ENCODE peak calls at places on chromosome 6, in eight cellular contexts. O, C, R, A, Z, F, M and U are unnamed samples.

GRCh38 chr6:33112148-33112547 is 36.4 kb downstream of the HLA-DPB1 start:
- DNase-seq in Z (peak), F (peak), O (no peak), A (no peak), M (peak), R (peak), C (no peak), U (no peak)

GRCh38 chr6:137112067-137112355 is 61.4 kb downstream of the IL22RA2 start:
- DNase-seq in O (no peak), Z (no peak), A (no peak), F (no peak), R (no peak), C (no peak), M (no peak), U (no peak)

GRCh38 chr6:74518035-74518434 is 687.8 kb downstream of the COL12A1 start:
- DNase-seq in Z (no peak), C (no peak), M (no peak), R (no peak), O (no peak), F (no peak), A (no peak), U (no peak)

GRCh38 chr6:46057792-46058191 is 42.1 kb upstream of the CLIC5 start:
- DNase-seq in Z (no peak), R (peak), M (no peak), C (no peak), O (no peak), F (no peak), A (no peak), U (no peak)

GRCh38 chr6:37807656-37808055 is 11.9 kb upstream of the ZFAND3 start:
- DNase-seq in F (no peak), Z (no peak), R (no peak), A (no peak), M (peak), O (no peak), C (no peak), U (no peak)

GRCh38 chr6:5361371-5361770 is 100.1 kb downstream of the FARS2 start:
- DNase-seq in Z (no peak), C (no peak), A (no peak), O (no peak), F (peak), R (no peak), M (no peak), U (no peak)

GRCh38 chr6:2450546-2450945 is 205.1 kb upstream of the GMDS start:
- DNase-seq in Z (no peak), M (peak), R (no peak), F (no peak), C (peak), A (peak), O (no peak), U (peak)

GRCh38 chr6:30885999-30886896 is 1.9 kb downstream of the DDR1 start:
- DNase-seq in Z (peak), R (no peak), O (peak), A (no peak), M (peak), F (no peak), C (peak), U (peak)

GRCh38 chr6:110472739-110473138 is 3.7 kb downstream of the SLC22A16 start:
- DNase-seq in O (no peak), Z (no peak), R (peak), A (no peak), M (no peak), F (no peak), C (no peak), U (no peak)

GRCh38 chr6:52595000-52595795 is 18.3 kb upstream of the TRAM2 start:
- DNase-seq in R (no peak), Z (no peak), F (no peak), O (peak), A (no peak), C (no peak), M (peak), U (peak)

GRCh38 chr6:169269180-169270076 is 15.8 kb upstream of the THBS2 start:
- DNase-seq in F (no peak), M (no peak), O (peak), A (peak), Z (no peak), C (no peak), R (peak), U (peak)

GRCh38 chr6:34052071-34052825 is 93.6 kb downstream of the GRM4 start:
- DNase-seq in R (no peak), A (no peak), F (no peak), O (no peak), M (no peak), Z (no peak), C (no peak), U (no peak)

GRCh38 chr6:49784272-49784671 is 2.8 kb downstream of the PGK2 start:
- DNase-seq in R (no peak), M (no peak), O (no peak), A (no peak), C (no peak), Z (no peak), F (no peak), U (no peak)

GRCh38 chr6:162245831-162246230 is 481.7 kb downstream of the PRKN start:
- DNase-seq in F (no peak), A (no peak), M (no peak), C (no peak), R (no peak), Z (no peak), O (no peak), U (no peak)

GRCh38 chr6:154602296-154602695 is 91.8 kb upstream of the CNKSR3 start:
- DNase-seq in F (no peak), C (no peak), O (no peak), A (no peak), R (no peak), Z (no peak), M (no peak), U (no peak)

GRCh38 chr6:104753251-104753650 is 106.5 kb downstream of the HACE1 start:
- DNase-seq in F (no peak), R (no peak), M (no peak), Z (no peak), A (no peak), O (no peak), C (no peak), U (no peak)

GRCh38 chr6:22470454-22471368 is 98.7 kb upstream of the HDGFL1 start:
- DNase-seq in C (no peak), O (peak), R (no peak), A (no peak), M (no peak), F (peak), Z (peak), U (peak)

GRCh38 chr6:169854813-169855212 is 103.4 kb downstream of the ERMARD start:
- DNase-seq in O (no peak), Z (no peak), A (no peak), C (no peak), M (peak), R (no peak), F (no peak), U (no peak)

GRCh38 chr6:23174781-23175361 is 605.5 kb downstream of the HDGFL1 start:
- DNase-seq in C (no peak), O (no peak), M (no peak), Z (no peak), R (no peak), A (no peak), F (no peak), U (no peak)

DNA sequence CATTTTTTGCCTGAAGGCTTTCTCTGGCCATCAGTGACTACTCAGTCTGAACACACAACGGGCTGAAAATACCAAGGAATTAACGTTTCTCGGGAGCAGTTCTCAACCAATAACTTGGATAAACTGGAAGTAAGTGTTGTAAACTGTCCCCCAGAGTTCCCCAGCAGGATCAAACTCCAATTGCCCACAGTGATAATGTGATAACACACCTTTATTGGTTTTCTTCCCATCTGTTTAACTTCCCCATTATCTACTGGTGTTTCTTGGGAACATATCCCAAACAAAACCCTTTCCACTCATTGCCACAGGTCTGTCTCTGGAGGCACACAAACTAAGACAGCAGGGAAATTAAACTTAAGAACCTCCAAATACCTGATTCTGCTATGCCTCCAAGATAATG is 21.8 kb upstream of the FAM135A start:
- DNase-seq in C (no peak), R (no peak), A (no peak), M (no peak), Z (no peak), O (no peak), F (no peak), U (no peak)
- H3K27ac ChIP-seq in C (peak), R (no peak), A (no peak), M (no peak), Z (no peak), O (no peak), F (no peak), U (no peak)

GRCh38 chr6:134502614-134503541 is 185.0 kb upstream of the SGK1 start:
- DNase-seq in A (no peak), O (no peak), M (no peak), R (no peak), Z (no peak), F (no peak), C (peak), U (no peak)
- TF ChIP-seq POLR2A in A (no peak), O (no peak), M (no peak), R (no peak), Z (no peak), F (no peak), C (peak), U (no peak)

GRCh38 chr6:158500016-158500735 is 59.7 kb upstream of the TMEM181 start:
- DNase-seq in A (no peak), Z (no peak), C (no peak), F (no peak), R (no peak), M (no peak), O (no peak), U (no peak)
- H3K27ac ChIP-seq in A (no peak), Z (no peak), C (no peak), F (no peak), R (no peak), M (no peak), O (no peak), U (peak)

DNA sequence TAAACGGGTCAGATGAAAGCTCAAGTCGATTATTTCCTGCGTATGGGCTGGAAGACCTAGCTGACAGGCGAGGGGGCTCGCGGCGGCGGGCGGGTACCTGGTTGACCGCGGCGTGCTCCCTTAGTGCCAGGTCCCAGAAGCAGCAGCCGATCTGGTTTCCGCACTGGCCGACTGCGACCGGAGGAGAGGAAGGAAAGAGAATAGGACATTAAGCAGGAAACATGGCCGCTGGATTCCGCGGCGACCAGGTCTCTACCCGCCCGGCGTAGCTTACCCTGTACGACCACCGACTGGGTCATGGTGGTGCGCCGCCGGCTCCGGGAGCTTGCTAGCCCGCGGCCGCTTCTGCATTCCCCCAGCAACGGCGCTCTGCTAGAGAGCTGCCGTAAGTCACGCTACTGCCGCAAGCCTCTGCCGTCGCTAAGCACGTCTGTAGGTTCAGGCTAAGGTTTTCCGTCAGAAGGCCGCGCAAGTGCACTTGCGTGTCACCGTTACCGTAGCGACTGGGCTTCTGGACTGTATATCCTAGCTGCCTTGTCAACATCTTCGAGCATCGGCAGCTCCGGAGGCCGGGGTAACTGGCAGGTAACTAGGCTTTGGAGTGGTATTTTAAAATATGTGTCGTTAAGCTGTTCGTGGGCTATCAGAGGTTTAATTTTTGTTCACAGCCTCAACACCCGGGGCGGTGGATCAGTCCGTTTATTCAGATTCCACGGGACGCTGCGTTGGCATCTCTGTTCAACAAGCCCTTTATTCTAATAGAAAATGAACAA is at the start of the genes FAM229B and TUBE1:
- DNase-seq in M (peak), Z (peak), O (peak), C (peak), F (peak), R (peak), A (peak), U (peak)
- TF ChIP-seq POLR2A in M (no peak), Z (peak), O (peak), C (peak), F (peak), R (peak), A (peak), U (peak)

GRCh38 chr6:128600397-128600951 is 80.1 kb upstream of the PTPRK start:
- DNase-seq in A (no peak), M (no peak), Z (no peak), C (no peak), F (peak), O (no peak), R (no peak), U (no peak)

GRCh38 chr6:128597956-128598355 is 77.6 kb upstream of the PTPRK start:
- DNase-seq in C (no peak), R (no peak), O (no peak), F (no peak), A (no peak), Z (no peak), M (no peak), U (no peak)

GRCh38 chr6:128599036-128599435 is 78.6 kb upstream of the PTPRK start:
- DNase-seq in M (no peak), Z (no peak), O (no peak), R (no peak), A (no peak), F (no peak), C (no peak), U (no peak)

GRCh38 chr6:128598561-128598960 is 78.2 kb upstream of the PTPRK start:
- DNase-seq in Z (no peak), A (no peak), C (no peak), O (no peak), M (no peak), R (no peak), F (no peak), U (no peak)

DNA sequence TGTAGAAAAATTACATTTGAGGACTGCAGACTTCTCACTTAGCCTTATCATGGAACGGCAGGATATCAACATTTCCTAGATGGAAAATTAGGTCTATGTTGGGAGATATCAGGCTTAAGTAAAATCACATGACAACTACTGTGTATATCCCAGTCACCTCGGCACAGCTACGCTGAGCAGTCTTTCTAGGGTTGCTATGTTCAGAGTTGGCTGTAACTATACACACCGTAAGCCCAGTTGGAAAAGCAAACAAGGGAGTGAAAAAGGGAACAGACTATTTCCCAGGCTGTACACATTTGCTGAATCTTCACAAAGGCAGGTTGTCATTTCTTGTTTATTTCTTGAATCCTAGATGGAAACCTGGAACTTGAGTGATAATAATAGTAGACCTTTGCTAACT is 80.7 kb upstream of the PTPRK start:
- DNase-seq in M (no peak), O (no peak), C (no peak), Z (no peak), A (no peak), F (peak), R (no peak), U (no peak)
- H3K27ac ChIP-seq in M (no peak), O (no peak), C (no peak), Z (no peak), A (no peak), F (peak), R (no peak), U (no peak)

GRCh38 chr6:47160702-47161101 is 118.6 kb upstream of the ADGRF1 start:
- DNase-seq in Z (no peak), C (no peak), O (no peak), R (no peak), A (no peak), F (no peak), M (no peak), U (no peak)
- TF ChIP-seq POLR2A in Z (no peak), C (no peak), O (no peak), R (no peak), A (no peak), F (no peak), M (no peak), U (no peak)